ENCODE peak calls at places on chromosomes 12 and 14, in six cellular contexts. W, E, C, X, T and G are unnamed samples.
A peak's percentile ranks its signal among the peaks of the same experiment; 100 is the strongest.

GRCh38 chr12:46214668-46215429 is 54.0 kb downstream of the SLC38A1 start:
- DNase-seq in W (no peak), E (peak; percentile 27), X (no peak), C (no peak), T (peak; percentile 39), G (no peak)

GRCh38 chr12:80441921-80442320 is 2.1 kb upstream of the PTPRQ start:
- DNase-seq in E (peak; percentile 32), W (peak; percentile 72), C (no peak), T (no peak), X (no peak), G (peak; percentile 23)

GRCh38 chr14:24481622-24482324 is 26.3 kb downstream of the CMA1 start:
- DNase-seq in E (peak; percentile 7), X (peak; percentile 40), T (no peak), C (peak; percentile 96), W (peak; percentile 33), G (no peak)

GRCh38 chr14:102949062-102949800 is 26.8 kb downstream of the AMN start:
- DNase-seq in E (no peak), C (no peak), T (peak; percentile 85), X (no peak), W (no peak), G (peak; percentile 32)

GRCh38 chr14:101192661-101193000 is 289.1 kb upstream of the RTL1 start:
- DNase-seq in W (no peak), C (no peak), X (no peak), E (no peak), T (no peak), G (no peak)

GRCh38 chr12:121175383-121176119 is 34.4 kb upstream of the P2RX4 start:
- DNase-seq in C (no peak), T (peak; percentile 20), E (peak; percentile 53), X (no peak), W (peak; percentile 29), G (no peak)

GRCh38 chr12:93645702-93646101 is 31.5 kb upstream of the CRADD start:
- DNase-seq in C (no peak), W (peak; percentile 48), E (peak; percentile 30), X (no peak), T (no peak), G (no peak)

GRCh38 chr12:19150273-19150895 is 20.9 kb downstream of the PLEKHA5 start:
- DNase-seq in T (no peak), E (peak; percentile 88), X (no peak), C (no peak), W (peak; percentile 71), G (peak; percentile 34)

GRCh38 chr12:92769124-92769901 is 66.5 kb downstream of the PLEKHG7 start:
- DNase-seq in X (no peak), E (no peak), T (peak; percentile 36), C (no peak), W (peak; percentile 78), G (no peak)

GRCh38 chr14:29712586-29712985 is 215.1 kb downstream of the PRKD1 start:
- DNase-seq in C (no peak), X (no peak), W (no peak), T (no peak), E (no peak), G (no peak)

GRCh38 chr12:47088021-47088944 is 8.5 kb upstream of the AMIGO2 start:
- DNase-seq in E (peak; percentile 95), T (no peak), X (no peak), W (peak; percentile 86), C (no peak), G (no peak)

GRCh38 chr12:67572492-67572891 is 76.1 kb upstream of the DYRK2 start:
- DNase-seq in T (no peak), E (no peak), C (no peak), W (no peak), X (no peak), G (no peak)

GRCh38 chr12:52740591-52740990 is 36.6 kb downstream of the KRT76 start:
- DNase-seq in C (no peak), T (no peak), X (no peak), E (no peak), W (no peak), G (no peak)

GRCh38 chr14:21997300-21997699 is 323.7 kb upstream of the OR4E1 start:
- DNase-seq in X (no peak), W (peak; percentile 19), C (peak; percentile 82), E (no peak), T (no peak), G (no peak)
- TF ChIP-seq CTCF in X (peak; percentile 49), W (peak; percentile 14), C (peak; percentile 78), E (no peak), T (no peak), G (no peak)

DNA sequence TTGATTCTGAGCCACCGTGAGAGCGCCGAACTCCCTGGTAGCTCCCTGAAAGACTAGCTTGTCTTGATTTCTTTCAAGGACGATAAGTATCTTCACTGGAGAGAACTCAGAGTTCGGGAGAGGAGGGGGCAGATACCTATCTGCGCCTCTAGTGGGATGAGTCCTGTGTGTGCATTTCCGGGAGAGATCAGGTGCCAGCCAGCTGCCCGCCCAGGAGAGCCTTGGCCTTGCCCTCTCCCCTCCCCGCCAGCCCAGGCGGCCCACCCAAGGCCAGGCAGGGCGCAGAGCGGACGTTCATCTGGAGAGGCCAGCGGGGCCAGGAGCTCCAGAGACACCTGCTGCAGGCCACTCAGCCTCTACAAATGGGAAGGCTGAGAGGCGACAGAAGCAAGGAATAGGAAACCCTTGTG is 1.0 kb downstream of the CD9 start:
- DNase-seq in W (no peak), T (no peak), C (peak; percentile 84), X (no peak), E (peak; percentile 23), G (no peak)
- TF ChIP-seq CTCF in W (no peak), T (no peak), C (peak; percentile 43), X (no peak), E (no peak), G (no peak)

DNA sequence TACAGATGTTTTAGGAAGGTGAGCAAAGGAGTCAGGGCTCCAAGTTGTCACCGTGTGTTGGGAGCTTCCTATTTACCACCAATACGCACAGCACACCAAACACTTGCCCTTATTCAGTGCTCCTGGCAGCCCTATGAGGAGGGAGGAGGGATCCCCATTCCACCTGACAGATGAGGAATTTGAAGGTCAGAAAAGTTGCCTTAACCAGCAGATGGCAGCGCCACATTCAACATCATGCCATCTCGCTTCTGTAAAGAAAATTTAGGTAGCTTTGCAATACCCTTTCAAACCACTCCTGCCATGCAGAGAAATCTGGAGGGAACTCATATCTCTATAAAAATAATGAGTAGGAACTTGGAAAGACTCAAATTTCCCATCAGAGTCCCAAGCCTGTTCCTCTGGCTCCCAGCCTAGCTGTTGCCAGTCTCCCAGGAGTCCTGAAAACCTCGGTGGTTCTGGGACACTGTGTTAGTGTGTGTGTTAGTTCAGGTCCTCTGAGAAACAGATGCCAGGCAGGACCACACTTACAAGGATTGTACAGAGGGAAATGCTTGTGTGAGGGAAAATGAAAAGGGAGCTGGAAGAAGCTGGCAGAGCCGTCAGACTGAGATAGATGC is 410.5 kb downstream of the MED13L start:
- DNase-seq in X (no peak), E (no peak), T (no peak), C (peak; percentile 84), W (peak; percentile 5), G (no peak)
- TF ChIP-seq CTCF in X (no peak), E (no peak), T (no peak), C (peak; percentile 70), W (peak; percentile 16), G (no peak)

GRCh38 chr12:42481368-42481767 is 108.2 kb downstream of the PRICKLE1 start:
- DNase-seq in X (no peak), E (no peak), C (peak; percentile 83), T (no peak), W (no peak), G (no peak)

GRCh38 chr12:42483534-42483857 is 106.0 kb downstream of the PRICKLE1 start:
- DNase-seq in C (peak; percentile 82), X (no peak), T (no peak), E (no peak), W (no peak), G (no peak)

GRCh38 chr12:42484996-42485395 is 104.5 kb downstream of the PRICKLE1 start:
- DNase-seq in W (no peak), E (no peak), X (no peak), T (no peak), C (no peak), G (no peak)

GRCh38 chr12:42482820-42483533 is 106.6 kb downstream of the PRICKLE1 start:
- DNase-seq in X (peak; percentile 84), C (peak; percentile 96), W (peak; percentile 71), T (peak; percentile 42), E (peak; percentile 58), G (no peak)

GRCh38 chr12:42482086-42482819 is 107.3 kb downstream of the PRICKLE1 start:
- DNase-seq in E (peak; percentile 45), X (no peak), T (no peak), W (peak; percentile 70), C (peak; percentile 63), G (no peak)
- TF ChIP-seq CTCF in E (no peak), X (no peak), T (no peak), W (no peak), C (no peak), G (no peak)

GRCh38 chr14:58296731-58297130 is 1.6 kb upstream of the ARID4A start:
- DNase-seq in X (no peak), C (no peak), T (no peak), W (peak; percentile 13), E (no peak), G (no peak)

GRCh38 chr14:58292192-58292591 is 6.2 kb upstream of the ARID4A start:
- DNase-seq in C (no peak), E (no peak), W (no peak), X (no peak), T (no peak), G (peak; percentile 44)

GRCh38 chr14:58297762-58298476 is 436 bp upstream of the ARID4A start:
- DNase-seq in C (peak; percentile 99), W (peak; percentile 100), X (peak; percentile 92), E (peak; percentile 100), T (peak; percentile 99), G (peak; percentile 100)

GRCh38 chr14:58297412-58297761 is 968 bp upstream of the ARID4A start:
- DNase-seq in E (peak; percentile 86), C (no peak), W (peak; percentile 72), T (no peak), X (no peak), G (no peak)

GRCh38 chr14:58294201-58294600 is 4.2 kb upstream of the ARID4A start:
- DNase-seq in T (no peak), C (no peak), E (no peak), W (no peak), X (no peak), G (no peak)
- TF ChIP-seq CTCF in T (no peak), C (no peak), E (no peak), W (no peak), X (no peak), G (no peak)

GRCh38 chr12:82789674-82790073 is 103.0 kb downstream of the TMTC2 start:
- DNase-seq in C (no peak), W (no peak), T (no peak), X (no peak), E (no peak), G (no peak)
- TF ChIP-seq CTCF in C (no peak), W (no peak), T (no peak), X (no peak), E (no peak), G (no peak)

GRCh38 chr12:66144796-66145754 is 14.5 kb upstream of the LLPH start:
- DNase-seq in T (peak; percentile 24), C (peak; percentile 66), X (no peak), E (peak; percentile 80), W (peak; percentile 91), G (no peak)
- TF ChIP-seq CTCF in T (peak; percentile 47), C (peak; percentile 91), X (peak; percentile 75), E (peak; percentile 63), W (peak; percentile 74), G (peak; percentile 64)